ENCODE peak calls at places on chromosomes 16 and 17, in eight cellular contexts. E is stimulated activated CD4-positive, alpha-beta T cell treated with anti-CD3 and anti-CD28 coated beads, Interleukin-1b, Interleukin-23, amount 100 ng/mL, for 1 hour; Q is AG09309; F is activated CD4-positive, alpha-beta T cell treated with anti-CD3 and anti-CD28 coated beads, Interleukin-2, amount 10 ng/mL, durations not matched to agents 7 days and 5 days; M is B cell; J is Calu3; H is left lobe of liver; S is LoVo. L is an unnamed sample.

GRCh38 chr17:4249452-4250029 is 14.2 kb downstream of the ANKFY1 start:
- DNase-seq in E (no peak), M (peak; percentile 41), S (peak; percentile 53), H (no peak), Q (peak; percentile 7), F (no peak), J (peak; percentile 7), L (no peak)

GRCh38 chr17:59151591-59151990 is 3.4 kb downstream of the SKA2 start:
- DNase-seq in J (no peak), E (no peak), F (no peak), Q (no peak), S (no peak), M (no peak), H (no peak), L (no peak)

GRCh38 chr16:88455610-88456355 is 2.7 kb downstream of the ZFPM1 start:
- DNase-seq in E (no peak), M (peak; percentile 79), Q (no peak), S (peak; percentile 25), J (peak; percentile 37), F (peak; percentile 63), H (peak; percentile 62), L (no peak)

GRCh38 chr16:8481810-8482209 is 108.5 kb downstream of the TMEM114 start:
- DNase-seq in E (no peak), F (no peak), H (no peak), M (no peak), J (no peak), Q (no peak), S (no peak), L (no peak)

GRCh38 chr16:61937646-61938045 is 98.6 kb downstream of the CDH8 start:
- DNase-seq in S (no peak), J (no peak), F (no peak), H (no peak), Q (no peak), E (no peak), M (no peak), L (no peak)

GRCh38 chr17:77861133-77861695 is 97.3 kb upstream of the TNRC6C start:
- DNase-seq in Q (no peak), J (no peak), M (no peak), E (no peak), H (no peak), S (no peak), F (no peak), L (no peak)

GRCh38 chr16:81601008-81601428 is 156.4 kb downstream of the CMIP start:
- DNase-seq in J (no peak), E (no peak), S (no peak), F (no peak), H (no peak), M (no peak), Q (no peak), L (no peak)

GRCh38 chr16:88799569-88800276 is 3.9 kb upstream of the CDT1 start:
- DNase-seq in S (no peak), J (no peak), M (no peak), H (no peak), Q (no peak), E (no peak), F (peak; percentile 57), L (no peak)

GRCh38 chr16:50096791-50097190 is 31.0 kb downstream of the HEATR3 start:
- DNase-seq in E (no peak), F (no peak), J (no peak), M (no peak), S (no peak), H (no peak), Q (peak; percentile 63), L (no peak)

GRCh38 chr16:24753437-24753836 is 24.0 kb downstream of the TNRC6A start:
- DNase-seq in E (no peak), H (no peak), M (no peak), Q (no peak), F (no peak), J (no peak), S (no peak), L (no peak)

GRCh38 chr17:31574458-31574857 is 183.0 kb downstream of the RAB11FIP4 start:
- DNase-seq in Q (no peak), M (no peak), H (no peak), J (no peak), E (no peak), F (no peak), S (no peak), L (no peak)

GRCh38 chr16:84700518-84701277 is 898 bp downstream of the USP10 start:
- DNase-seq in J (no peak), M (peak; percentile 52), E (no peak), S (peak; percentile 15), Q (no peak), F (peak; percentile 66), H (no peak), L (no peak)

GRCh38 chr17:68401288-68401687 is 56.0 kb downstream of the WIPI1 start:
- DNase-seq in F (no peak), M (no peak), H (no peak), Q (no peak), E (no peak), J (no peak), S (no peak), L (no peak)

GRCh38 chr16:31181102-31181830 is 1.3 kb downstream of the FUS start:
- DNase-seq in M (peak; percentile 47), H (peak; percentile 55), F (peak; percentile 40), J (peak; percentile 29), S (no peak), E (no peak), Q (no peak), L (no peak)

GRCh38 chr16:66135376-66135775 is 231.1 kb upstream of the CDH5 start:
- DNase-seq in Q (no peak), J (no peak), H (no peak), E (no peak), M (no peak), F (no peak), S (no peak), L (no peak)

GRCh38 chr17:17778308-17779014 is 58.3 kb downstream of the SREBF1 start:
- DNase-seq in Q (no peak), J (no peak), E (no peak), F (no peak), S (no peak), M (no peak), H (no peak), L (no peak)